ENCODE peak calls at places on chromosomes 12 and 14, in eight cellular contexts. One of them, this sample, is unnamed.

GRCh38 chr12:113239811-113240331 is 18.6 kb downstream of the TPCN1 start:
- DNase-seq in SJCRH30: peak
- DNase-seq in activated T-helper 9 cell treated with anti-CD3 and anti-CD28 coated beads, Interleukin-2, amount 50 U/mL, for 16 hours: no peak
- DNase-seq in cardiac muscle cell: no peak
- DNase-seq in adrenal gland: no peak
- DNase-seq in T-helper 1 cell: no peak
- DNase-seq in left cardiac atrium: peak
- DNase-seq in neuronal stem cell: no peak
- DNase-seq in this sample: no peak

GRCh38 chr12:53345486-53346195 is 9.5 kb upstream of the SP7 start:
- DNase-seq in SJCRH30: peak
- DNase-seq in activated T-helper 9 cell treated with anti-CD3 and anti-CD28 coated beads, Interleukin-2, amount 50 U/mL, for 16 hours: no peak
- DNase-seq in cardiac muscle cell: peak
- DNase-seq in adrenal gland: no peak
- DNase-seq in T-helper 1 cell: no peak
- DNase-seq in left cardiac atrium: peak
- DNase-seq in neuronal stem cell: no peak
- DNase-seq in this sample: peak

GRCh38 chr14:83300454-83301064 is 1766.9 kb upstream of the SEL1L start:
- DNase-seq in SJCRH30: peak
- DNase-seq in activated T-helper 9 cell treated with anti-CD3 and anti-CD28 coated beads, Interleukin-2, amount 50 U/mL, for 16 hours: no peak
- DNase-seq in cardiac muscle cell: peak
- DNase-seq in adrenal gland: no peak
- DNase-seq in T-helper 1 cell: no peak
- DNase-seq in left cardiac atrium: no peak
- DNase-seq in neuronal stem cell: peak
- DNase-seq in this sample: peak

GRCh38 chr12:125286005-125286727 is 220.9 kb downstream of the AACS start:
- DNase-seq in SJCRH30: no peak
- DNase-seq in activated T-helper 9 cell treated with anti-CD3 and anti-CD28 coated beads, Interleukin-2, amount 50 U/mL, for 16 hours: no peak
- DNase-seq in cardiac muscle cell: no peak
- DNase-seq in adrenal gland: no peak
- DNase-seq in T-helper 1 cell: no peak
- DNase-seq in left cardiac atrium: no peak
- DNase-seq in neuronal stem cell: no peak
- DNase-seq in this sample: no peak

GRCh38 chr12:47993491-47993890 is 10.8 kb downstream of the COL2A1 start:
- DNase-seq in SJCRH30: no peak
- DNase-seq in activated T-helper 9 cell treated with anti-CD3 and anti-CD28 coated beads, Interleukin-2, amount 50 U/mL, for 16 hours: no peak
- DNase-seq in cardiac muscle cell: no peak
- DNase-seq in adrenal gland: no peak
- DNase-seq in T-helper 1 cell: no peak
- DNase-seq in left cardiac atrium: no peak
- DNase-seq in neuronal stem cell: no peak
- DNase-seq in this sample: no peak

GRCh38 chr12:124813782-124814181 is 49.9 kb downstream of the SCARB1 start:
- DNase-seq in SJCRH30: no peak
- DNase-seq in activated T-helper 9 cell treated with anti-CD3 and anti-CD28 coated beads, Interleukin-2, amount 50 U/mL, for 16 hours: no peak
- DNase-seq in cardiac muscle cell: no peak
- DNase-seq in adrenal gland: no peak
- DNase-seq in T-helper 1 cell: no peak
- DNase-seq in left cardiac atrium: no peak
- DNase-seq in neuronal stem cell: no peak
- DNase-seq in this sample: no peak

GRCh38 chr12:71060426-71060825 is 97.4 kb downstream of the TSPAN8 start:
- DNase-seq in SJCRH30: no peak
- DNase-seq in activated T-helper 9 cell treated with anti-CD3 and anti-CD28 coated beads, Interleukin-2, amount 50 U/mL, for 16 hours: no peak
- DNase-seq in cardiac muscle cell: no peak
- DNase-seq in adrenal gland: no peak
- DNase-seq in T-helper 1 cell: no peak
- DNase-seq in left cardiac atrium: no peak
- DNase-seq in neuronal stem cell: no peak
- DNase-seq in this sample: no peak

GRCh38 chr14:22836301-22837058 is at the start of gene MMP14:
- DNase-seq in SJCRH30: peak
- DNase-seq in activated T-helper 9 cell treated with anti-CD3 and anti-CD28 coated beads, Interleukin-2, amount 50 U/mL, for 16 hours: no peak
- DNase-seq in cardiac muscle cell: peak
- DNase-seq in adrenal gland: peak
- DNase-seq in T-helper 1 cell: no peak
- DNase-seq in left cardiac atrium: peak
- DNase-seq in neuronal stem cell: no peak
- DNase-seq in this sample: no peak

GRCh38 chr12:69569236-69569635 is 16.0 kb upstream of the CCT2 start:
- DNase-seq in SJCRH30: no peak
- DNase-seq in activated T-helper 9 cell treated with anti-CD3 and anti-CD28 coated beads, Interleukin-2, amount 50 U/mL, for 16 hours: no peak
- DNase-seq in cardiac muscle cell: no peak
- DNase-seq in adrenal gland: no peak
- DNase-seq in T-helper 1 cell: no peak
- DNase-seq in left cardiac atrium: no peak
- DNase-seq in neuronal stem cell: no peak
- DNase-seq in this sample: no peak

GRCh38 chr12:9064815-9065606 is 50.7 kb downstream of the A2M start:
- DNase-seq in SJCRH30: no peak
- DNase-seq in activated T-helper 9 cell treated with anti-CD3 and anti-CD28 coated beads, Interleukin-2, amount 50 U/mL, for 16 hours: no peak
- DNase-seq in cardiac muscle cell: peak
- DNase-seq in adrenal gland: peak
- DNase-seq in T-helper 1 cell: no peak
- DNase-seq in left cardiac atrium: peak
- DNase-seq in neuronal stem cell: peak
- DNase-seq in this sample: peak

GRCh38 chr14:64707661-64708060 is 3.4 kb downstream of the PLEKHG3 start:
- DNase-seq in SJCRH30: no peak
- DNase-seq in activated T-helper 9 cell treated with anti-CD3 and anti-CD28 coated beads, Interleukin-2, amount 50 U/mL, for 16 hours: peak
- DNase-seq in cardiac muscle cell: peak
- DNase-seq in adrenal gland: no peak
- DNase-seq in T-helper 1 cell: no peak
- DNase-seq in left cardiac atrium: peak
- DNase-seq in neuronal stem cell: no peak
- DNase-seq in this sample: no peak

GRCh38 chr12:5262885-5263284 is 169.0 kb upstream of the NTF3 start:
- DNase-seq in SJCRH30: no peak
- DNase-seq in activated T-helper 9 cell treated with anti-CD3 and anti-CD28 coated beads, Interleukin-2, amount 50 U/mL, for 16 hours: no peak
- DNase-seq in cardiac muscle cell: no peak
- DNase-seq in adrenal gland: no peak
- DNase-seq in T-helper 1 cell: no peak
- DNase-seq in left cardiac atrium: no peak
- DNase-seq in neuronal stem cell: no peak
- DNase-seq in this sample: no peak

GRCh38 chr14:105430535-105430934 is 10.9 kb downstream of the MTA1 start:
- DNase-seq in SJCRH30: no peak
- DNase-seq in activated T-helper 9 cell treated with anti-CD3 and anti-CD28 coated beads, Interleukin-2, amount 50 U/mL, for 16 hours: no peak
- DNase-seq in cardiac muscle cell: peak
- DNase-seq in adrenal gland: peak
- DNase-seq in T-helper 1 cell: no peak
- DNase-seq in left cardiac atrium: no peak
- DNase-seq in neuronal stem cell: no peak
- DNase-seq in this sample: no peak

GRCh38 chr14:102565331-102565887 is 27.0 kb upstream of the RCOR1 start:
- DNase-seq in SJCRH30: no peak
- DNase-seq in activated T-helper 9 cell treated with anti-CD3 and anti-CD28 coated beads, Interleukin-2, amount 50 U/mL, for 16 hours: no peak
- DNase-seq in cardiac muscle cell: no peak
- DNase-seq in adrenal gland: no peak
- DNase-seq in T-helper 1 cell: no peak
- DNase-seq in left cardiac atrium: no peak
- DNase-seq in neuronal stem cell: no peak
- DNase-seq in this sample: no peak

GRCh38 chr12:104985206-104985605 is 910 bp upstream of the NOPCHAP1 start:
- DNase-seq in SJCRH30: no peak
- DNase-seq in activated T-helper 9 cell treated with anti-CD3 and anti-CD28 coated beads, Interleukin-2, amount 50 U/mL, for 16 hours: no peak
- DNase-seq in cardiac muscle cell: no peak
- DNase-seq in adrenal gland: no peak
- DNase-seq in T-helper 1 cell: no peak
- DNase-seq in left cardiac atrium: no peak
- DNase-seq in neuronal stem cell: no peak
- DNase-seq in this sample: no peak